ENCODE peak calls at places on chromosomes 5 and 9, in six cellular contexts. M is uterus; P is WTC11; H is T-helper 2 cell; Z is stimulated activated CD8-positive, alpha-beta memory T cell treated with anti-CD3 and anti-CD28 coated beads, Interleukin-7, amount 100 ng/mL, for 24 hours; C is stimulated activated CD4-positive, alpha-beta T cell treated with anti-CD3 and anti-CD28 coated beads, Interleukin-1b, Interleukin-23, amount 100 ng/mL, for 24 hours. V is an unnamed sample.

GRCh38 chr5:153699035-153699434 is 208.6 kb downstream of the GRIA1 start:
- DNase-seq in M (no peak), H (no peak), Z (no peak), C (no peak), P (no peak), V (no peak)

GRCh38 chr5:148543727-148544126 is 110.6 kb downstream of the HTR4 start:
- DNase-seq in H (no peak), M (no peak), P (no peak), C (no peak), Z (no peak), V (no peak)

GRCh38 chr5:96885518-96886338 is 9.4 kb downstream of the ERAP2 start:
- DNase-seq in H (peak), Z (no peak), M (no peak), C (no peak), P (no peak), V (no peak)

GRCh38 chr5:14720236-14720923 is 55.9 kb downstream of the OTULIN start:
- DNase-seq in C (no peak), P (no peak), Z (no peak), H (no peak), M (no peak), V (no peak)

GRCh38 chr5:164296603-164297080 is 791.2 kb downstream of the MAT2B start:
- DNase-seq in H (no peak), M (no peak), C (no peak), Z (no peak), P (peak), V (no peak)

GRCh38 chr9:99054581-99054980 is 50.3 kb upstream of the TGFBR1 start:
- DNase-seq in C (no peak), P (no peak), M (no peak), Z (no peak), H (no peak), V (no peak)

GRCh38 chr5:15203376-15203775 is 296.6 kb upstream of the FBXL7 start:
- DNase-seq in M (no peak), C (no peak), P (no peak), Z (no peak), H (no peak), V (no peak)

GRCh38 chr9:12185856-12186255 is 507.3 kb upstream of the TYRP1 start:
- DNase-seq in H (no peak), M (no peak), Z (no peak), C (no peak), P (no peak), V (no peak)

V was measured in CMK.